ENCODE peak calls at places on chromosomes 1 and 21, in four cellular contexts. L, H, Q and J are unnamed samples.
A peak's percentile ranks its signal among the peaks of the same experiment; 100 is the strongest.

GRCh38 chr1:235513495-235514366 is 9.5 kb upstream of the B3GALNT2 start:
- DNase-seq in H (no peak), Q (no peak), L (peak; percentile 51), J (no peak)

GRCh38 chr1:220189750-220190347 is 82.4 kb downstream of the RAB3GAP2 start:
- DNase-seq in L (peak; percentile 6), H (no peak), Q (no peak), J (peak; percentile 1)

GRCh38 chr1:33086384-33086850 is 5.5 kb downstream of the AZIN2 start:
- DNase-seq in Q (peak; percentile 87), L (peak; percentile 49), H (peak; percentile 63), J (peak; percentile 53)

GRCh38 chr1:113887776-113888175 is 395 bp upstream of the BCL2L15 start:
- DNase-seq in L (no peak), H (no peak), Q (no peak), J (no peak)

GRCh38 chr1:245715291-245715701 is 560.5 kb downstream of the KIF26B start:
- DNase-seq in Q (no peak), H (no peak), L (no peak), J (peak; percentile 14)

GRCh38 chr1:79043506-79043905 is 37.0 kb upstream of the ADGRL4 start:
- DNase-seq in L (peak; percentile 18), Q (no peak), H (no peak), J (peak; percentile 28)

GRCh38 chr1:24556414-24556795 is 518 bp downstream of the NCMAP start:
- DNase-seq in L (no peak), Q (no peak), H (peak; percentile 41), J (no peak)

GRCh38 chr21:22083899-22084298 is 1085.7 kb downstream of the NCAM2 start:
- DNase-seq in Q (no peak), L (no peak), H (no peak), J (no peak)

GRCh38 chr1:119101563-119101962 is 38.9 kb downstream of the WARS2 start:
- DNase-seq in H (no peak), Q (peak; percentile 64), L (peak; percentile 68), J (peak; percentile 93)

GRCh38 chr1:81224222-81224621 is 576.5 kb upstream of the ADGRL2 start:
- DNase-seq in H (no peak), Q (no peak), L (no peak), J (no peak)

GRCh38 chr21:25457411-25457810 is 149.9 kb downstream of the MRPL39 start:
- DNase-seq in Q (no peak), H (no peak), L (peak; percentile 20), J (no peak)

GRCh38 chr1:160779662-160780397 is 16.1 kb upstream of the LY9 start:
- DNase-seq in H (no peak), L (no peak), Q (no peak), J (no peak)

GRCh38 chr1:231240531-231240882 is 505 bp upstream of the GNPAT start:
- DNase-seq in H (no peak), L (no peak), Q (no peak), J (no peak)

GRCh38 chr1:228365321-228366061 is 41.1 kb downstream of the TRIM11 start:
- DNase-seq in L (no peak), H (no peak), Q (peak; percentile 60), J (no peak)

GRCh38 chr1:198641506-198641905 is 2.7 kb downstream of the PTPRC start:
- DNase-seq in Q (no peak), L (no peak), H (no peak), J (no peak)

GRCh38 chr1:113133038-113133437 is 60.0 kb downstream of the LRIG2 start:
- DNase-seq in L (no peak), Q (no peak), H (no peak), J (no peak)

GRCh38 chr1:23581219-23581618 is 21.9 kb upstream of the ID3 start:
- DNase-seq in L (peak; percentile 88), Q (peak; percentile 72), H (no peak), J (peak; percentile 81)

GRCh38 chr1:20590313-20590777 is 1.4 kb downstream of the CDA start:
- DNase-seq in L (peak; percentile 85), H (no peak), Q (peak; percentile 69), J (no peak)

GRCh38 chr1:111956155-111956817 is 33.2 kb downstream of the KCND3 start:
- DNase-seq in H (no peak), Q (no peak), L (no peak), J (no peak)

GRCh38 chr21:43339668-43340067 is 87.3 kb downstream of the SIK1 start:
- DNase-seq in L (no peak), Q (no peak), H (no peak), J (no peak)

GRCh38 chr1:157948547-157949152 is 44.8 kb upstream of the KIRREL1 start:
- DNase-seq in H (no peak), L (peak; percentile 23), Q (no peak), J (no peak)

GRCh38 chr1:101959456-101959855 is 37.3 kb downstream of the OLFM3 start:
- DNase-seq in Q (no peak), L (no peak), H (no peak), J (no peak)

GRCh38 chr1:45478129-45478802 is 12.7 kb downstream of the TESK2 start:
- DNase-seq in H (no peak), L (no peak), Q (no peak), J (no peak)

GRCh38 chr1:19476440-19477190 is 8.7 kb downstream of the CAPZB start:
- DNase-seq in Q (no peak), H (no peak), L (no peak), J (no peak)

GRCh38 chr1:83500987-83501591 is 497.8 kb downstream of the TTLL7 start:
- DNase-seq in L (no peak), Q (no peak), H (no peak), J (no peak)

DNA sequence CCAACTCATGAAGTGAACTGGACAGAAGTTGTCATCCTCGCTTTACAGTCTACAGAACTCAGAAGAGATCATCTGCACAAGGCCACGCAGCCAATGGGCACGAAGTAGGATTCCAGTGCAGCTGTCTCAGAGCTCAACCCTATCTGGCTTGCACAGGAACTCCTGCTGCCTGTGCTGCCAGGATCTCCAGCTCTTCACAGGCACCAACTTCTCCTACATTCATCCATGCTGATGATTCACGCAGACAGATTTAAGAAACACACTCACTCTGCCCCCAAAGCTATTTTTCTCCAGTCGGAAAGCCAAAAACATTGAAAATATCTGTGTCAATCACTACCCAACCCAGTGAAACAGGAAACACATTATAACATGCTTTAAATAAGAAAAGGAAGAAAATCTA is 157.0 kb downstream of the RERE start:
- DNase-seq in L (peak; percentile 95), Q (peak; percentile 82), H (no peak), J (peak; percentile 90)
- H3K4me3 ChIP-seq in L (no peak overlapping the region), Q (no peak overlapping the region), H (no peak overlapping the region), J (no peak overlapping the region)

GRCh38 chr1:55288245-55288644 is 73.1 kb upstream of the USP24 start:
- DNase-seq in H (no peak), L (no peak), Q (no peak), J (no peak)
- H3K4me3 ChIP-seq in H (peak overlapping the region; percentile 56), L (no peak overlapping the region), Q (no peak overlapping the region), J (no peak overlapping the region)

DNA sequence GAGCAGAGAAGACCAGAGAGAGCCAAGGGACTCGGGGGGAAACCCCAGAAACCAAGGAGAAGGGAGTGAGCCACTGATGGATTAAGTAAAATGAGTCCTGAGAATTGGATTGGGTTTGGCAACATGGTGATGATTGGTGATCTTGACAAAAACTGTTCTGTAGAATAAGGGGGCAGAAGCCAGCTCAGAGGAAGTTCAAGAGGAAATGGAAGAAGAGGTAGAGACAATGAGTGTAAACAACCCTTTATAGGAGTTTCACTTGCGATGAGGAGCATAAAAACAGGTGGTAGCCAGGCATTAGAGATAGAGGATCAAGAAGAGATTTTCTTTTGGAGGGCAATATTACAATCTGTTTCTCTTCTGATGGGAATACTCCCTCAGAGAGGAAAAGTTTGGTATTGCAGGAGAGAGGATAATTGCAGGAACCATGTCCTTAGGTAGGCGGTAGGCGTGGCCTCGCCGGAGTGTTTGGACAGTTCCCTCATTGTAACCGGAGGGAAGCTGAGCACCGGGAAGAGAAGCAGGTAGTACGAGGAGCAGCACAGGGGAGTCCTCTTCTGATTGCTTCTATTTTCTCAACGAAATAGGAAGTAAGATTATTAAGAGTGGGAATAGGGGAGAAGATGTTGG is 68.4 kb upstream of the TENT5C start:
- DNase-seq in Q (no peak), H (peak; percentile 75), L (peak; percentile 3), J (no peak)
- H3K4me3 ChIP-seq in Q (no peak overlapping the region), H (no peak overlapping the region), L (no peak overlapping the region), J (no peak overlapping the region)

GRCh38 chr1:226187380-226187779 is 839 bp upstream of the ACBD3 start:
- DNase-seq in L (no peak), Q (no peak), H (no peak), J (no peak)
- H3K4me3 ChIP-seq in L (peak overlapping the region; percentile 94), Q (peak overlapping the region; percentile 89), H (peak overlapping the region; percentile 92), J (peak overlapping the region; percentile 97)

DNA sequence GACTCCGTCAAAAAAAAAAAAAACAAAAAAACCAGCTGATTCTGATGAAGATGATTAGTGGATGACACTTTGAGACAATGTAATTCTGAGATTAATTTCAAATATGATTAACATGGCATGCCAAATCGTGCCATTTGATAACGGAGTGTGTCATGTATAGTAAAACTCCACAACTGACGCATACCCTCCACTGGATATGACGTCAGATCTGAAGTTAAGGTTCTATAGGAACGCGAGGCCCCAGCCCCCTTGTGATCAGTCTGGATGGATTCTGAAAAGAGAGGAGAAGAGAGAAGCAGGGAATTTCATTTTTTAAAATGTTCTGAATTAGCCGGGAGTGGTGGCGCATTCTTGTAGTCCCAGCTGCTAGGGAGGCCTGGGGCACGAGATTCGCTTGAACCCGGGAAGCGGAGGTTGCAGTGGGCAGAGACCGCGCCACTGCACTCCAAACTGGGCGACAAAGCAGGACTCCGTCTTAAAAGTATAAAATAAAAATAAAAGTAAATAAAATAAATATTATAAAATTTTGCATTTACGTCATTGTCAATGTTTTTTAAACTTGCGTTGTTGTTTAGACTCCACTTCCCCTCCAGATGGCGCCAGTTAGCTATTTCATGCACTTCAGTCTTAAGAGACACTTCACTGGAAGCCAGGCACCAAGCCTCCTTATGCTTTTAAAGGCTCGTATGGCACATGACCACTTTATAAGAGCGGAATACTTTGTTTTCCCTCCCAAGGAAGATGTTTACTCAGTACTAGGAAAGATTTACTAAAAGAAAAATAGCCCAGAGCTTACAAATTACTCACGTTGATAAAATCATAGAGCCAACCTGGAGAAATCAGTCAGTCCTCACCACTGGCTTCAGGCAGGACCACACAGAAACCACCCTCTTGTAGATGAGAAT is 65.5 kb downstream of the UBE2U start:
- DNase-seq in H (peak; percentile 56), L (peak; percentile 69), Q (peak; percentile 83), J (peak; percentile 41)
- H3K4me3 ChIP-seq in H (peak overlapping the region; percentile 20), L (peak overlapping the region; percentile 21), Q (no peak overlapping the region), J (no peak overlapping the region)

DNA sequence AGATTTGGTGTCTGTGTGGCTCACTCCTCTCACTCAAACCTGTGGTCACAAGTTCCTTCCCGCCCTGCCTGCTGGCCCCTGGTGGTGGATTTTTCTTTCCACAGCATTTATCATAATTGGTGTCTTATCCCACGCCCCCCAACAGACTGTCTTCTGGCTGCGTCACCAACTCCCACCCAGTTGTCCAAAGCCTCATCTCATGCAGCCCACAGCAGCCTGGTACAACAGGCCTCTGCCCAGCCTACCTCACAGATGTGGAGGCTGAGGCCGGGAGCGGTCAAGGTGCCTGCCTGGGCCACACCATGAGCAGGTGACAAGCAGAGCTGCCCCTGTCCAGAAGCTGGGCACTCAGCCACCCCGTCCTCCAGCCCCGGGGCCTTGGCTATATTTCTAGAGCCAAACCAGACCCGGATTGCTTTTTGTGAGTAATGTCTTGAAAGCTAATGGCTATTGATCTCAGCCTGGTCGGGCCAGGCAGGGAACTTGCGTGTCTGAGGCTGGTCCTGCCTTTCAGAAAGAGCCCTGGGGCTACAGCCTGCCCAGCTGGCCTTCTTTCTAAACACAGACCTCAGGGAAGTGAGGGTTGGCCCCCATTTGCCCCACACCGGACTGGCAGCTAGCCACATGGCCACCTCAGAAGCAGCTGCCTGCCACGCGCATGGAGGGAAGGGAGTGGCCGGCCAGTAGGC is 2.6 kb downstream of the KCNAB2 start:
- DNase-seq in H (no peak), L (no peak), Q (no peak), J (no peak)
- H3K4me3 ChIP-seq in H (no peak overlapping the region), L (no peak overlapping the region), Q (no peak overlapping the region), J (no peak overlapping the region)